ENCODE peak calls at places on chromosomes 3 and 15, in eight cellular contexts. One of them, this sample, is unnamed.

GRCh38 chr3:178082508-178082907 is 453.7 kb upstream of the KCNMB2 start:
- DNase-seq in CD8-positive, alpha-beta T cell: no peak
- DNase-seq in bronchial epithelial cell: no peak
- DNase-seq in IMR-90: no peak
- DNase-seq in Peyer's patch: no peak
- DNase-seq in brain microvascular endothelial cell: no peak
- DNase-seq in heart right ventricle: no peak
- DNase-seq in Panc1: no peak
- DNase-seq in this sample: no peak

GRCh38 chr3:126540342-126540849 is 16.4 kb downstream of the CHST13 start:
- DNase-seq in brain microvascular endothelial cell: peak; percentile 79
- DNase-seq in bronchial epithelial cell: peak; percentile 89
- DNase-seq in heart right ventricle: no peak
- DNase-seq in CD8-positive, alpha-beta T cell: no peak
- DNase-seq in Panc1: peak; percentile 57
- DNase-seq in IMR-90: peak; percentile 93
- DNase-seq in Peyer's patch: peak; percentile 34
- DNase-seq in this sample: peak; percentile 73

GRCh38 chr3:174153875-174154274 is 705.3 kb upstream of the NAALADL2 start:
- DNase-seq in IMR-90: peak; percentile 21
- DNase-seq in bronchial epithelial cell: no peak
- DNase-seq in heart right ventricle: no peak
- DNase-seq in brain microvascular endothelial cell: peak; percentile 14
- DNase-seq in Peyer's patch: no peak
- DNase-seq in Panc1: no peak
- DNase-seq in CD8-positive, alpha-beta T cell: no peak
- DNase-seq in this sample: no peak

GRCh38 chr3:4983739-4984510 is 4.7 kb downstream of the BHLHE40 start:
- DNase-seq in brain microvascular endothelial cell: peak; percentile 74
- DNase-seq in Peyer's patch: peak; percentile 71
- DNase-seq in CD8-positive, alpha-beta T cell: peak; percentile 57
- DNase-seq in bronchial epithelial cell: peak; percentile 85
- DNase-seq in Panc1: no peak
- DNase-seq in heart right ventricle: no peak
- DNase-seq in IMR-90: peak; percentile 92
- DNase-seq in this sample: peak; percentile 75

GRCh38 chr15:67010898-67011619 is 54.3 kb upstream of the SMAD3 start:
- DNase-seq in brain microvascular endothelial cell: peak; percentile 44
- DNase-seq in heart right ventricle: no peak
- DNase-seq in bronchial epithelial cell: no peak
- DNase-seq in Panc1: no peak
- DNase-seq in CD8-positive, alpha-beta T cell: no peak
- DNase-seq in IMR-90: peak; percentile 54
- DNase-seq in Peyer's patch: no peak
- DNase-seq in this sample: no peak

GRCh38 chr3:73418636-73419035 is 206.1 kb downstream of the PDZRN3 start:
- DNase-seq in heart right ventricle: no peak
- DNase-seq in CD8-positive, alpha-beta T cell: no peak
- DNase-seq in bronchial epithelial cell: no peak
- DNase-seq in Peyer's patch: no peak
- DNase-seq in brain microvascular endothelial cell: no peak
- DNase-seq in Panc1: no peak
- DNase-seq in IMR-90: no peak
- DNase-seq in this sample: no peak

GRCh38 chr15:57626713-57627440 is 35.2 kb downstream of the MYZAP start:
- DNase-seq in IMR-90: no peak
- DNase-seq in CD8-positive, alpha-beta T cell: no peak
- DNase-seq in bronchial epithelial cell: no peak
- DNase-seq in Peyer's patch: no peak
- DNase-seq in Panc1: no peak
- DNase-seq in heart right ventricle: peak; percentile 61
- DNase-seq in brain microvascular endothelial cell: no peak
- DNase-seq in this sample: no peak

GRCh38 chr15:99087405-99087943 is 17.4 kb upstream of the SYNM start:
- DNase-seq in Panc1: no peak
- DNase-seq in IMR-90: no peak
- DNase-seq in Peyer's patch: no peak
- DNase-seq in bronchial epithelial cell: no peak
- DNase-seq in CD8-positive, alpha-beta T cell: no peak
- DNase-seq in brain microvascular endothelial cell: no peak
- DNase-seq in heart right ventricle: no peak
- DNase-seq in this sample: no peak

GRCh38 chr3:55885721-55886120 is 398.6 kb upstream of the WNT5A start:
- DNase-seq in brain microvascular endothelial cell: no peak
- DNase-seq in Panc1: no peak
- DNase-seq in Peyer's patch: no peak
- DNase-seq in heart right ventricle: no peak
- DNase-seq in IMR-90: peak; percentile 82
- DNase-seq in CD8-positive, alpha-beta T cell: no peak
- DNase-seq in bronchial epithelial cell: peak; percentile 84
- DNase-seq in this sample: peak; percentile 47

GRCh38 chr15:56051700-56052099 is 58.3 kb upstream of the NEDD4 start:
- DNase-seq in brain microvascular endothelial cell: no peak
- DNase-seq in heart right ventricle: no peak
- DNase-seq in bronchial epithelial cell: no peak
- DNase-seq in IMR-90: no peak
- DNase-seq in Peyer's patch: no peak
- DNase-seq in CD8-positive, alpha-beta T cell: no peak
- DNase-seq in Panc1: no peak
- DNase-seq in this sample: no peak

GRCh38 chr3:32577621-32578556 is 7.2 kb upstream of the DYNC1LI1 start:
- DNase-seq in IMR-90: peak; percentile 65
- DNase-seq in bronchial epithelial cell: no peak
- DNase-seq in Panc1: no peak
- DNase-seq in CD8-positive, alpha-beta T cell: no peak
- DNase-seq in heart right ventricle: no peak
- DNase-seq in brain microvascular endothelial cell: no peak
- DNase-seq in Peyer's patch: no peak
- DNase-seq in this sample: no peak

GRCh38 chr3:13727890-13728289 is 152.0 kb downstream of the WNT7A start:
- DNase-seq in CD8-positive, alpha-beta T cell: no peak
- DNase-seq in bronchial epithelial cell: no peak
- DNase-seq in Peyer's patch: peak; percentile 36
- DNase-seq in IMR-90: no peak
- DNase-seq in brain microvascular endothelial cell: no peak
- DNase-seq in heart right ventricle: no peak
- DNase-seq in Panc1: no peak
- DNase-seq in this sample: no peak

GRCh38 chr15:55164284-55164683 is 32.5 kb downstream of the RSL24D1 start:
- DNase-seq in IMR-90: no peak
- DNase-seq in CD8-positive, alpha-beta T cell: no peak
- DNase-seq in bronchial epithelial cell: no peak
- DNase-seq in Panc1: no peak
- DNase-seq in heart right ventricle: no peak
- DNase-seq in brain microvascular endothelial cell: no peak
- DNase-seq in Peyer's patch: no peak
- DNase-seq in this sample: no peak

GRCh38 chr3:141253811-141254210 is 22.2 kb downstream of the PXYLP1 start:
- DNase-seq in bronchial epithelial cell: no peak
- DNase-seq in heart right ventricle: no peak
- DNase-seq in brain microvascular endothelial cell: no peak
- DNase-seq in Panc1: no peak
- DNase-seq in IMR-90: no peak
- DNase-seq in Peyer's patch: no peak
- DNase-seq in CD8-positive, alpha-beta T cell: no peak
- DNase-seq in this sample: no peak

GRCh38 chr15:67574981-67575632 is 32.6 kb downstream of the MAP2K5 start:
- DNase-seq in bronchial epithelial cell: no peak
- DNase-seq in brain microvascular endothelial cell: no peak
- DNase-seq in IMR-90: no peak
- DNase-seq in Panc1: no peak
- DNase-seq in CD8-positive, alpha-beta T cell: no peak
- DNase-seq in heart right ventricle: no peak
- DNase-seq in Peyer's patch: no peak
- DNase-seq in this sample: no peak

GRCh38 chr3:129577356-129577755 is 29.1 kb downstream of the PLXND1 start:
- DNase-seq in brain microvascular endothelial cell: no peak
- DNase-seq in Peyer's patch: no peak
- DNase-seq in bronchial epithelial cell: no peak
- DNase-seq in Panc1: no peak
- DNase-seq in CD8-positive, alpha-beta T cell: no peak
- DNase-seq in IMR-90: no peak
- DNase-seq in heart right ventricle: peak; percentile 75
- DNase-seq in this sample: no peak

GRCh38 chr15:67882487-67883227 is 42.8 kb upstream of the RNU6-1 start:
- DNase-seq in bronchial epithelial cell: peak; percentile 33
- DNase-seq in brain microvascular endothelial cell: no peak
- DNase-seq in IMR-90: peak; percentile 8
- DNase-seq in CD8-positive, alpha-beta T cell: no peak
- DNase-seq in Peyer's patch: no peak
- DNase-seq in heart right ventricle: no peak
- DNase-seq in Panc1: no peak
- DNase-seq in this sample: no peak

GRCh38 chr15:23503546-23503945 is 56.5 kb upstream of the GOLGA6L2 start:
- DNase-seq in bronchial epithelial cell: no peak
- DNase-seq in IMR-90: no peak
- DNase-seq in heart right ventricle: no peak
- DNase-seq in Panc1: no peak
- DNase-seq in Peyer's patch: no peak
- DNase-seq in CD8-positive, alpha-beta T cell: no peak
- DNase-seq in brain microvascular endothelial cell: no peak
- DNase-seq in this sample: no peak

GRCh38 chr3:50648944-50649343 is 25.8 kb upstream of the DOCK3 start:
- DNase-seq in CD8-positive, alpha-beta T cell: no peak
- DNase-seq in brain microvascular endothelial cell: no peak
- DNase-seq in Peyer's patch: no peak
- DNase-seq in Panc1: no peak
- DNase-seq in heart right ventricle: no peak
- DNase-seq in IMR-90: no peak
- DNase-seq in bronchial epithelial cell: no peak
- DNase-seq in this sample: no peak

GRCh38 chr15:40915679-40916078 is 13.5 kb upstream of the DLL4 start:
- DNase-seq in CD8-positive, alpha-beta T cell: no peak
- DNase-seq in brain microvascular endothelial cell: no peak
- DNase-seq in Panc1: no peak
- DNase-seq in heart right ventricle: no peak
- DNase-seq in IMR-90: no peak
- DNase-seq in Peyer's patch: no peak
- DNase-seq in bronchial epithelial cell: no peak
- DNase-seq in this sample: no peak

GRCh38 chr3:173913397-173913796 is 515.9 kb downstream of the NLGN1 start:
- DNase-seq in IMR-90: peak; percentile 54
- DNase-seq in Peyer's patch: no peak
- DNase-seq in CD8-positive, alpha-beta T cell: no peak
- DNase-seq in bronchial epithelial cell: no peak
- DNase-seq in heart right ventricle: peak; percentile 9
- DNase-seq in Panc1: no peak
- DNase-seq in brain microvascular endothelial cell: peak; percentile 71
- DNase-seq in this sample: no peak

GRCh38 chr3:69869643-69870042 is 129.9 kb upstream of the SAMMSON start:
- DNase-seq in bronchial epithelial cell: no peak
- DNase-seq in IMR-90: peak; percentile 98
- DNase-seq in CD8-positive, alpha-beta T cell: no peak
- DNase-seq in brain microvascular endothelial cell: peak; percentile 79
- DNase-seq in Peyer's patch: no peak
- DNase-seq in Panc1: no peak
- DNase-seq in heart right ventricle: no peak
- DNase-seq in this sample: no peak

GRCh38 chr15:65952425-65953053 is 83.2 kb downstream of the RAB11A start:
- DNase-seq in brain microvascular endothelial cell: peak; percentile 59
- DNase-seq in heart right ventricle: no peak
- DNase-seq in Peyer's patch: no peak
- DNase-seq in CD8-positive, alpha-beta T cell: no peak
- DNase-seq in IMR-90: peak; percentile 65
- DNase-seq in Panc1: no peak
- DNase-seq in bronchial epithelial cell: peak; percentile 44
- DNase-seq in this sample: no peak

GRCh38 chr3:171165986-171166385 is 139.5 kb upstream of the SLC2A2 start:
- DNase-seq in brain microvascular endothelial cell: no peak
- DNase-seq in Panc1: no peak
- DNase-seq in CD8-positive, alpha-beta T cell: no peak
- DNase-seq in Peyer's patch: no peak
- DNase-seq in heart right ventricle: no peak
- DNase-seq in bronchial epithelial cell: no peak
- DNase-seq in IMR-90: no peak
- DNase-seq in this sample: no peak

GRCh38 chr15:39594056-39594763 is 13.3 kb downstream of the THBS1 start:
- DNase-seq in IMR-90: peak; percentile 34
- DNase-seq in CD8-positive, alpha-beta T cell: no peak
- DNase-seq in Panc1: no peak
- DNase-seq in bronchial epithelial cell: peak; percentile 15
- DNase-seq in Peyer's patch: no peak
- DNase-seq in brain microvascular endothelial cell: no peak
- DNase-seq in heart right ventricle: no peak
- DNase-seq in this sample: peak; percentile 19
- H3K36me3 ChIP-seq in IMR-90: peaks cover 52% of the 10 kb centered on the region
- H3K36me3 ChIP-seq in CD8-positive, alpha-beta T cell: no peaks in the 10 kb centered on the region
- H3K36me3 ChIP-seq in Panc1: no peaks in the 10 kb centered on the region
- H3K36me3 ChIP-seq in bronchial epithelial cell: peaks cover 31% of the 10 kb centered on the region
- H3K36me3 ChIP-seq in Peyer's patch: no peaks in the 10 kb centered on the region
- H3K36me3 ChIP-seq in brain microvascular endothelial cell: peaks cover 75% of the 10 kb centered on the region
- H3K36me3 ChIP-seq in heart right ventricle: peaks cover 78% of the 10 kb centered on the region
- H3K36me3 ChIP-seq in this sample: peaks cover 26% of the 10 kb centered on the region

GRCh38 chr15:30913761-30914160 is 10.0 kb downstream of the FAN1 start:
- DNase-seq in brain microvascular endothelial cell: no peak
- DNase-seq in Panc1: no peak
- DNase-seq in bronchial epithelial cell: no peak
- DNase-seq in Peyer's patch: no peak
- DNase-seq in heart right ventricle: no peak
- DNase-seq in CD8-positive, alpha-beta T cell: no peak
- DNase-seq in IMR-90: no peak
- DNase-seq in this sample: no peak
- H3K36me3 ChIP-seq in brain microvascular endothelial cell: peaks cover 12% of the 10 kb centered on the region
- H3K36me3 ChIP-seq in Panc1: peaks cover 3% of the 10 kb centered on the region
- H3K36me3 ChIP-seq in bronchial epithelial cell: peaks cover 14% of the 10 kb centered on the region
- H3K36me3 ChIP-seq in Peyer's patch: no peaks in the 10 kb centered on the region
- H3K36me3 ChIP-seq in heart right ventricle: peaks cover 100% of the 10 kb centered on the region
- H3K36me3 ChIP-seq in CD8-positive, alpha-beta T cell: peaks cover 14% of the 10 kb centered on the region
- H3K36me3 ChIP-seq in IMR-90: peaks cover 22% of the 10 kb centered on the region
- H3K36me3 ChIP-seq in this sample: peaks cover 5% of the 10 kb centered on the region

DNA sequence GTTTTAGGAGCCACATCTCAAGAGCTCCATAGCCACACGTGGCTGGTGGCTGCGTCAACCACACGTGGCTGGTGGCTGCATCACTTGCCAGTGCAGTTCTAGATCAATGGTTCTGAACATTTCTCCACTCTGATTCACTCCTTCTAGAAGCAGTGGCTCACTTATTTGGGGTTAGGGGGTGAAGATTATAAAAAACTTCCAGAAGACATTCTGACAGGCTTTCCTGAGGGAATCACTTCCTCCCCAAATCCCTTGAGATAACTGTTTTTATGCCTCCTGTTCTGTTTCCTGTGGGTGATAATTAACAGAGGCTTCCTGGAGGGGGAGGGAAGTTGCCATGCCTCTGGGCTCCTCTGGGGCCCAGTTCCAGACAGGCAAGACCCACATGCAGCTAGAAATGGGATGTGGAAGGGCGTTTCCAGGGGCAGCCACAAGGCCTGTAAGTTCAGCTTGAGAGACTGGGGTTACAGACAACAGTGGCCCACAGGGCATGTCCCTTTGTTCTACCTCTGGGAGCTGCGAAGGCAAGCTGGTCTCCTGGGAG is 23.6 kb downstream of the HEG1 start:
- DNase-seq in Peyer's patch: no peak
- DNase-seq in IMR-90: no peak
- DNase-seq in brain microvascular endothelial cell: no peak
- DNase-seq in heart right ventricle: peak; percentile 18
- DNase-seq in bronchial epithelial cell: no peak
- DNase-seq in Panc1: no peak
- DNase-seq in CD8-positive, alpha-beta T cell: no peak
- DNase-seq in this sample: no peak
- H3K36me3 ChIP-seq in Peyer's patch: no peaks in the 10 kb centered on the region
- H3K36me3 ChIP-seq in IMR-90: peaks cover 26% of the 10 kb centered on the region
- H3K36me3 ChIP-seq in brain microvascular endothelial cell: peaks cover 21% of the 10 kb centered on the region
- H3K36me3 ChIP-seq in heart right ventricle: peaks cover 34% of the 10 kb centered on the region
- H3K36me3 ChIP-seq in bronchial epithelial cell: peaks cover 13% of the 10 kb centered on the region
- H3K36me3 ChIP-seq in Panc1: no peaks in the 10 kb centered on the region
- H3K36me3 ChIP-seq in CD8-positive, alpha-beta T cell: peaks cover 5% of the 10 kb centered on the region
- H3K36me3 ChIP-seq in this sample: peaks cover 11% of the 10 kb centered on the region

GRCh38 chr3:10308678-10309077 is 12.2 kb downstream of the SEC13 start:
- DNase-seq in IMR-90: no peak
- DNase-seq in Peyer's patch: no peak
- DNase-seq in Panc1: no peak
- DNase-seq in heart right ventricle: no peak
- DNase-seq in brain microvascular endothelial cell: no peak
- DNase-seq in CD8-positive, alpha-beta T cell: no peak
- DNase-seq in bronchial epithelial cell: no peak
- DNase-seq in this sample: no peak
- H3K36me3 ChIP-seq in IMR-90: peaks cover 71% of the 10 kb centered on the region
- H3K36me3 ChIP-seq in Peyer's patch: no peaks in the 10 kb centered on the region
- H3K36me3 ChIP-seq in Panc1: no peaks in the 10 kb centered on the region
- H3K36me3 ChIP-seq in heart right ventricle: peaks cover 98% of the 10 kb centered on the region
- H3K36me3 ChIP-seq in brain microvascular endothelial cell: peaks cover 86% of the 10 kb centered on the region
- H3K36me3 ChIP-seq in CD8-positive, alpha-beta T cell: peaks cover 32% of the 10 kb centered on the region
- H3K36me3 ChIP-seq in bronchial epithelial cell: peaks cover 35% of the 10 kb centered on the region
- H3K36me3 ChIP-seq in this sample: peaks cover 42% of the 10 kb centered on the region

This sample was measured in BJ.